ENCODE peak calls at places on chromosomes 13 and 19, in ten cellular contexts. U is HEK293T; O is T-helper 2 cell; F is AG08395; S is SK-N-SH; K is T follicular helper cell; P is head of caudate nucleus; B is NCI-H1092; Q is ascending aorta; W is stimulated activated CD4-positive, alpha-beta T cell treated with anti-CD3 and anti-CD28 coated beads, Interleukin-1b, Interleukin-23, amount 100 ng/mL, for 24 hours. I is an unnamed sample.

GRCh38 chr13:52975969-52976368 is 52.6 kb upstream of the OLFM4 start:
- DNase-seq in U (no peak), O (no peak), F (no peak), S (no peak), K (no peak), P (no peak), B (no peak), Q (no peak), W (no peak), I (no peak)

GRCh38 chr13:72139192-72139591 is 272.2 kb upstream of the DACH1 start:
- DNase-seq in U (no peak), O (no peak), F (no peak), S (no peak), K (no peak), P (no peak), B (no peak), Q (no peak), W (no peak), I (no peak)

GRCh38 chr13:113880651-113881611 is 17.1 kb upstream of the GAS6 start:
- DNase-seq in U (no peak), O (no peak), F (no peak), S (no peak), K (no peak), P (no peak), B (no peak), Q (no peak), W (no peak), I (no peak)

GRCh38 chr13:106619688-106620555 is 52.0 kb upstream of the ARGLU1 start:
- DNase-seq in U (peak), O (no peak), F (peak), S (peak), K (no peak), P (peak), B (peak), Q (no peak), W (no peak), I (no peak)

GRCh38 chr13:60990032-60990733 is 425.5 kb downstream of the PCDH20 start:
- DNase-seq in U (peak), O (no peak), F (no peak), S (no peak), K (no peak), P (no peak), B (no peak), Q (no peak), W (no peak), I (no peak)

GRCh38 chr19:3683405-3683865 is 16.8 kb downstream of the PIP5K1C start:
- DNase-seq in U (no peak), O (no peak), F (no peak), S (no peak), K (no peak), P (no peak), B (no peak), Q (no peak), W (no peak), I (no peak)

GRCh38 chr13:48778551-48779088 is 124.9 kb downstream of the CYSLTR2 start:
- DNase-seq in U (no peak), O (no peak), F (no peak), S (no peak), K (no peak), P (no peak), B (no peak), Q (no peak), W (no peak), I (no peak)

GRCh38 chr19:32539240-32539916 is 41.6 kb upstream of the PDCD5 start:
- DNase-seq in U (no peak), O (no peak), F (no peak), S (no peak), K (no peak), P (no peak), B (no peak), Q (no peak), W (no peak), I (no peak)

GRCh38 chr13:59745395-59745788 is 418.3 kb downstream of the DIAPH3 start:
- DNase-seq in U (no peak), O (no peak), F (no peak), S (no peak), K (no peak), P (no peak), B (no peak), Q (no peak), W (no peak), I (no peak)

GRCh38 chr19:3585301-3586123 is at the start of gene GIPC3:
- DNase-seq in U (no peak), O (no peak), F (no peak), S (peak), K (no peak), P (no peak), B (no peak), Q (peak), W (no peak), I (no peak)

GRCh38 chr13:48560657-48561337 is 27.9 kb upstream of the RCBTB2 start:
- DNase-seq in U (no peak), O (no peak), F (no peak), S (no peak), K (no peak), P (no peak), B (no peak), Q (no peak), W (no peak), I (no peak)

GRCh38 chr13:113483504-113484287 is 6.8 kb downstream of the DCUN1D2 start:
- DNase-seq in U (no peak), O (no peak), F (no peak), S (no peak), K (no peak), P (peak), B (no peak), Q (no peak), W (no peak), I (no peak)

GRCh38 chr13:48571121-48571901 is 38.4 kb upstream of the RCBTB2 start:
- DNase-seq in U (no peak), O (no peak), F (peak), S (no peak), K (no peak), P (peak), B (no peak), Q (no peak), W (no peak), I (no peak)

GRCh38 chr19:7415163-7415856 is 66.6 kb downstream of the ARHGEF18 start:
- DNase-seq in U (no peak), O (no peak), F (no peak), S (no peak), K (no peak), P (no peak), B (no peak), Q (no peak), W (no peak), I (no peak)

GRCh38 chr13:111952814-111953213 is 114.1 kb upstream of the SOX1 start:
- DNase-seq in U (no peak), O (no peak), F (no peak), S (no peak), K (no peak), P (no peak), B (no peak), Q (peak), W (no peak), I (no peak)

GRCh38 chr19:38691938-38692457 is 44.5 kb downstream of the ACTN4 start:
- DNase-seq in U (no peak), O (no peak), F (peak), S (peak), K (no peak), P (no peak), B (no peak), Q (peak), W (no peak), I (no peak)

GRCh38 chr13:44317752-44318550 is 55.7 kb upstream of the SERP2 start:
- DNase-seq in U (no peak), O (no peak), F (peak), S (no peak), K (no peak), P (no peak), B (peak), Q (no peak), W (no peak), I (no peak)

GRCh38 chr13:46593403-46593802 is 40.4 kb downstream of the LRCH1 start:
- DNase-seq in U (no peak), O (no peak), F (no peak), S (no peak), K (peak), P (no peak), B (no peak), Q (no peak), W (peak), I (no peak)

GRCh38 chr19:37007587-37008220 is 70.5 kb upstream of the ZNF420 start:
- DNase-seq in U (no peak), O (no peak), F (peak), S (peak), K (peak), P (peak), B (peak), Q (no peak), W (peak), I (no peak)

GRCh38 chr13:30520571-30520970 is 54.8 kb upstream of the HMGB1 start:
- DNase-seq in U (no peak), O (no peak), F (peak), S (no peak), K (no peak), P (no peak), B (no peak), Q (no peak), W (no peak), I (no peak)